ENCODE peak calls at places on chromosome 2, in six cellular contexts. One of them, this sample, is unnamed.

GRCh38 chr2:204000446-204000845 is 63.9 kb downstream of the ICOS start:
- DNase-seq in T-helper 17 cell: no peak
- DNase-seq in frontal cortex: no peak
- DNase-seq in SW480: no peak
- DNase-seq in neuronal stem cell: no peak
- DNase-seq in A549: no peak
- DNase-seq in this sample: no peak

GRCh38 chr2:28216320-28216719 is 176.3 kb upstream of the FOSL2 start:
- DNase-seq in SW480: no peak
- DNase-seq in A549: no peak
- DNase-seq in neuronal stem cell: no peak
- DNase-seq in T-helper 17 cell: no peak
- DNase-seq in frontal cortex: no peak
- DNase-seq in this sample: no peak

GRCh38 chr2:181805228-181806038 is 86.1 kb upstream of the ITPRID2 start:
- DNase-seq in T-helper 17 cell: no peak
- DNase-seq in A549: no peak
- DNase-seq in neuronal stem cell: no peak
- DNase-seq in frontal cortex: no peak
- DNase-seq in SW480: no peak
- DNase-seq in this sample: no peak

GRCh38 chr2:10762651-10763460 is 41.4 kb downstream of the ATP6V1C2 start:
- DNase-seq in A549: no peak
- DNase-seq in neuronal stem cell: no peak
- DNase-seq in SW480: no peak
- DNase-seq in T-helper 17 cell: no peak
- DNase-seq in frontal cortex: no peak
- DNase-seq in this sample: no peak

GRCh38 chr2:175468699-175469098 is 287.2 kb upstream of the ATP5MC3 start:
- DNase-seq in SW480: no peak
- DNase-seq in A549: no peak
- DNase-seq in T-helper 17 cell: no peak
- DNase-seq in frontal cortex: no peak
- DNase-seq in neuronal stem cell: no peak
- DNase-seq in this sample: no peak

GRCh38 chr2:96931966-96932365 is 54.4 kb downstream of the FAM178B start:
- DNase-seq in frontal cortex: no peak
- DNase-seq in neuronal stem cell: no peak
- DNase-seq in T-helper 17 cell: no peak
- DNase-seq in A549: no peak
- DNase-seq in SW480: no peak
- DNase-seq in this sample: no peak

GRCh38 chr2:200092235-200092634 is 136.9 kb downstream of the MAIP1 start:
- DNase-seq in A549: no peak
- DNase-seq in SW480: no peak
- DNase-seq in T-helper 17 cell: no peak
- DNase-seq in frontal cortex: no peak
- DNase-seq in neuronal stem cell: no peak
- DNase-seq in this sample: no peak

GRCh38 chr2:43154685-43155084 is 71.7 kb downstream of the ZFP36L2 start:
- DNase-seq in T-helper 17 cell: no peak
- DNase-seq in frontal cortex: no peak
- DNase-seq in SW480: no peak
- DNase-seq in A549: no peak
- DNase-seq in neuronal stem cell: no peak
- DNase-seq in this sample: no peak

GRCh38 chr2:101478561-101479001 is 3.7 kb upstream of the RFX8 start:
- DNase-seq in SW480: no peak
- DNase-seq in T-helper 17 cell: no peak
- DNase-seq in A549: no peak
- DNase-seq in frontal cortex: no peak
- DNase-seq in neuronal stem cell: no peak
- DNase-seq in this sample: no peak

GRCh38 chr2:68368657-68369339 is 3.7 kb downstream of the PLEK start:
- DNase-seq in A549: no peak
- DNase-seq in SW480: no peak
- DNase-seq in T-helper 17 cell: no peak
- DNase-seq in frontal cortex: no peak
- DNase-seq in neuronal stem cell: peak
- DNase-seq in this sample: no peak

GRCh38 chr2:217695033-217695520 is 307.7 kb downstream of the TNS1 start:
- DNase-seq in frontal cortex: no peak
- DNase-seq in T-helper 17 cell: no peak
- DNase-seq in neuronal stem cell: no peak
- DNase-seq in A549: no peak
- DNase-seq in SW480: no peak
- DNase-seq in this sample: no peak

GRCh38 chr2:200689115-200689514 is 103.3 kb downstream of the AOX1 start:
- DNase-seq in neuronal stem cell: no peak
- DNase-seq in T-helper 17 cell: no peak
- DNase-seq in SW480: no peak
- DNase-seq in A549: no peak
- DNase-seq in frontal cortex: no peak
- DNase-seq in this sample: no peak

GRCh38 chr2:61853086-61853847 is 593 bp downstream of the FAM161A start:
- DNase-seq in neuronal stem cell: peak
- DNase-seq in SW480: peak
- DNase-seq in frontal cortex: no peak
- DNase-seq in A549: peak
- DNase-seq in T-helper 17 cell: no peak
- DNase-seq in this sample: no peak

GRCh38 chr2:63673865-63674533 is 85.2 kb downstream of the MDH1 start:
- DNase-seq in neuronal stem cell: no peak
- DNase-seq in T-helper 17 cell: no peak
- DNase-seq in A549: no peak
- DNase-seq in SW480: no peak
- DNase-seq in frontal cortex: no peak
- DNase-seq in this sample: no peak

This sample was measured in NCI-H1930.